ENCODE peak calls at places on chromosome 13, in seven cellular contexts. H is ascending aorta; Q is effector memory CD4-positive, alpha-beta T cell; S is brain microvascular endothelial cell; D is Karpas-422; C is cardiac muscle cell; Z is stomach. V is an unnamed sample.

GRCh38 chr13:29607465-29607864 is 12.0 kb upstream of the SLC7A1 start:
- DNase-seq in Q (no peak), Z (no peak), H (no peak), D (no peak), C (no peak), S (no peak), V (no peak)

GRCh38 chr13:33744589-33745369 is 73.2 kb upstream of the RFC3 start:
- DNase-seq in C (no peak), D (peak; percentile 81), Q (no peak), S (no peak), H (no peak), Z (no peak), V (no peak)

GRCh38 chr13:34358811-34359513 is 541.0 kb downstream of the RFC3 start:
- DNase-seq in D (no peak), C (no peak), Z (no peak), H (no peak), Q (no peak), S (peak; percentile 85), V (no peak)

GRCh38 chr13:93535256-93535655 is 308.6 kb downstream of the GPC6 start:
- DNase-seq in C (no peak), S (peak; percentile 60), Q (no peak), H (no peak), Z (no peak), D (no peak), V (no peak)

GRCh38 chr13:106566682-106567420 is 1.1 kb downstream of the ARGLU1 start:
- DNase-seq in S (peak; percentile 35), Z (peak; percentile 63), C (peak; percentile 71), H (peak; percentile 19), D (peak; percentile 88), Q (peak; percentile 8), V (peak; percentile 57)

GRCh38 chr13:19967619-19968018 is 9.1 kb downstream of the ZMYM2 start:
- DNase-seq in C (no peak), S (no peak), D (peak; percentile 48), Z (no peak), Q (no peak), H (no peak), V (no peak)

GRCh38 chr13:80463673-80464352 is 122.9 kb upstream of the SPRY2 start:
- DNase-seq in Q (no peak), D (no peak), S (no peak), C (peak; percentile 5), H (no peak), Z (no peak), V (no peak)

GRCh38 chr13:29676535-29676934 is 81.0 kb upstream of the SLC7A1 start:
- DNase-seq in D (no peak), Q (no peak), H (no peak), Z (no peak), S (peak; percentile 6), C (peak; percentile 12), V (no peak)

GRCh38 chr13:20173121-20173746 is 12.4 kb upstream of the GJA3 start:
- DNase-seq in Q (no peak), D (peak; percentile 91), Z (no peak), C (no peak), H (no peak), S (no peak), V (no peak)

GRCh38 chr13:44809152-44809551 is 180.1 kb downstream of the NUFIP1 start:
- DNase-seq in D (peak; percentile 24), Z (no peak), C (no peak), Q (no peak), H (no peak), S (no peak), V (no peak)

GRCh38 chr13:72198042-72198441 is 331.0 kb upstream of the DACH1 start:
- DNase-seq in D (no peak), S (no peak), C (no peak), Z (no peak), Q (no peak), H (no peak), V (no peak)

GRCh38 chr13:39942901-39943273 is 287.4 kb downstream of the COG6 start:
- DNase-seq in H (no peak), Z (peak; percentile 79), Q (peak; percentile 35), S (peak; percentile 86), C (peak; percentile 81), D (peak; percentile 92), V (peak; percentile 66)

GRCh38 chr13:39462906-39463305 is 140.1 kb downstream of the LHFPL6 start:
- DNase-seq in Q (no peak), S (no peak), H (no peak), D (no peak), C (no peak), Z (no peak), V (no peak)

GRCh38 chr13:34030782-34031181 is 212.8 kb downstream of the RFC3 start:
- DNase-seq in D (no peak), H (no peak), Z (no peak), S (no peak), C (no peak), Q (no peak), V (no peak)

GRCh38 chr13:98415326-98416070 is 161.4 kb downstream of the STK24 start:
- DNase-seq in C (no peak), D (no peak), H (no peak), Q (no peak), S (no peak), Z (no peak), V (no peak)
- H3K27ac ChIP-seq in C (no peak overlapping the region), D (no peak overlapping the region), H (no peak overlapping the region), Q (no peak overlapping the region), S (no peak overlapping the region), Z (peak overlapping the region; percentile 50), V (no peak overlapping the region)

GRCh38 chr13:99812611-99813010 is 159.0 kb downstream of the ZIC5 start:
- DNase-seq in Z (no peak), S (peak; percentile 69), C (no peak), H (no peak), Q (no peak), D (no peak), V (no peak)

GRCh38 chr13:99808786-99809185 is 162.8 kb downstream of the ZIC5 start:
- DNase-seq in Q (no peak), Z (no peak), C (no peak), H (no peak), S (no peak), D (no peak), V (no peak)

GRCh38 chr13:99811067-99811715 is 160.4 kb downstream of the ZIC5 start:
- DNase-seq in S (no peak), C (no peak), H (no peak), D (no peak), Q (no peak), Z (no peak), V (no peak)

GRCh38 chr13:99806671-99807070 is 164.9 kb downstream of the ZIC5 start:
- DNase-seq in Z (no peak), D (no peak), Q (no peak), C (no peak), S (no peak), H (no peak), V (no peak)

DNA sequence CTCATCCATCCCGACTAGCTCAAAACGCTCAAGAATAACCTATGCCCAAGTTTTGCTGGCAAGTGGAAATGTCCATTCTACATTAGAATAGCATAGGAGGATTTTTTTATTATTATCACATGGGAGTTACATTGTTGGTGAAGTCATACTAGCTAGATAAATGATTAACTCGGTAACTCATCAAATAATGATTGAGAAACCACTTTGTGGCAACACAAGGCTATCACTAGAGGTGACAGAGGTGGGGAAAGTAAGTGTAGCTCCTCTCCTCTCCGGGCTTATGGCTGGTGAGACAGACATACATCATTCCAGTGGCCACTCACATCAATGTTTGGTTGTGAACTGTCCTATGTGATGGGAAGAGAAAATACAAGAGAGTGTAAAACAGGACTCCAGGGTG is 161.6 kb downstream of the ZIC5 start:
- DNase-seq in Z (no peak), C (no peak), Q (no peak), S (no peak), H (no peak), D (no peak), V (no peak)
- H3K27ac ChIP-seq in Z (no peak overlapping the region), C (no peak overlapping the region), Q (no peak overlapping the region), S (no peak overlapping the region), H (no peak overlapping the region), D (no peak overlapping the region), V (no peak overlapping the region)

GRCh38 chr13:102901056-102901455 is 55.2 kb downstream of the ERCC5 start:
- DNase-seq in Q (no peak), D (no peak), H (no peak), C (no peak), S (no peak), Z (no peak), V (no peak)
- H3K27ac ChIP-seq in Q (no peak overlapping the region), D (no peak overlapping the region), H (no peak overlapping the region), C (no peak overlapping the region), S (no peak overlapping the region), Z (no peak overlapping the region), V (no peak overlapping the region)

GRCh38 chr13:47962237-47962636 is 38.8 kb downstream of the SUCLA2 start:
- DNase-seq in D (no peak), C (no peak), Q (no peak), S (no peak), H (no peak), Z (no peak), V (no peak)

GRCh38 chr13:47959468-47960088 is 41.5 kb downstream of the SUCLA2 start:
- DNase-seq in C (no peak), S (no peak), D (no peak), Q (no peak), Z (no peak), H (no peak), V (no peak)

DNA sequence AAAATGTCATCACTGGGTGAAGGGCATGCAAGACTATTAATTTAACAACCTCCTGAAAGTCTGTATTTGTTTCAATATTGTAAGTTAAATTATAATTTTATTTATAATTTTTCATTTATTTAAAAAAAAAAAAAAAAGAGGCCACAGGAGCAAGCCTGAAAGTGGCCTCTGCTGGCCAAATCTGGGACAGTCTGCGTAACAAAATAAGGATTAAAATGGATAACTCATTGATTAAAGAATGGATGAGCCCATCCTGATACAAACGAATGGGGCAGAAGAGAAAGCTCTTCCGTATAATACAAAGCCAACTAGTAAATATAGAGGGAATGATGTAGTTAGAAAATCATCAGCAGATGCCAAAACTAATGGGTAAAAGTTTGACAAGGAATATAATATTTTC is 36.2 kb downstream of the SUCLA2 start:
- DNase-seq in D (no peak), Z (no peak), Q (no peak), C (no peak), S (no peak), H (no peak), V (no peak)
- H3K27ac ChIP-seq in D (no peak overlapping the region), Z (no peak overlapping the region), Q (no peak overlapping the region), C (no peak overlapping the region), S (no peak overlapping the region), H (no peak overlapping the region), V (no peak overlapping the region)

DNA sequence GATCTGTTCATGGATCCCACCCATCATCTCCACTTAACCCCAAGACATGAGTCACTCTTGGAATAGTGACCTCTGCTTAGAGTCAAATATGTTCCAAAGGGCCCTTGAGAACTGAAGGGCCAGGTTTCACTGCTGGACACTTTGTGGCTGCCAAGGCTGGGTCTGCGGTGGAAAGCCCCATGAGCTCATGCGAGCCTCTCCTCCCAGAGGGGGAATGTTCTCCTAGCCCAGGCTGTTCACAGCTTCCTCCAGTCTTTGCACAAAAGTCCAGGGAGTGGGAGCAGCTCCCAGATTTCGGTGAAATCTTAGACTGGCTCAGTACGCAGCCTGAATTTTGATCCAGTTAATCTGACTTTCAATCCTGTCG is 732 bp upstream of the DCLK1 start:
- DNase-seq in D (no peak), C (no peak), Q (no peak), S (peak; percentile 56), Z (no peak), H (peak; percentile 11), V (no peak)
- H3K27ac ChIP-seq in D (no peak overlapping the region), C (no peak overlapping the region), Q (no peak overlapping the region), S (no peak overlapping the region), Z (peak overlapping the region; percentile 64), H (no peak overlapping the region), V (no peak overlapping the region)

V was measured in DND-41.